ENCODE peak calls at places on chromosome 16, in ten cellular contexts. One of them, this sample, is unnamed. For H3K4me1, the result is how much of the 10 kb centered on the place peaks cover.

GRCh38 chr16:51825740-51826139 is 674.7 kb upstream of the SALL1 start:
- DNase-seq in tibial nerve: no peak
- DNase-seq in lung: no peak
- DNase-seq in right lobe of liver: no peak
- DNase-seq in heart right ventricle: no peak
- DNase-seq in gastrocnemius medialis: no peak
- DNase-seq in OCI-LY7: no peak
- DNase-seq in ascending aorta: no peak
- DNase-seq in mesendoderm: no peak
- DNase-seq in stomach: no peak
- DNase-seq in this sample: no peak

GRCh38 chr16:19502395-19503131 is 19.3 kb downstream of the GDE1 start:
- DNase-seq in tibial nerve: peak
- DNase-seq in lung: peak
- DNase-seq in right lobe of liver: peak
- DNase-seq in heart right ventricle: no peak
- DNase-seq in gastrocnemius medialis: no peak
- DNase-seq in OCI-LY7: peak
- DNase-seq in ascending aorta: no peak
- DNase-seq in mesendoderm: peak
- DNase-seq in stomach: peak
- DNase-seq in this sample: peak

GRCh38 chr16:67393111-67393789 is at the start of gene TPPP3:
- DNase-seq in tibial nerve: peak
- DNase-seq in lung: peak
- DNase-seq in right lobe of liver: peak
- DNase-seq in heart right ventricle: peak
- DNase-seq in gastrocnemius medialis: peak
- DNase-seq in OCI-LY7: no peak
- DNase-seq in ascending aorta: peak
- DNase-seq in mesendoderm: peak
- DNase-seq in stomach: peak
- DNase-seq in this sample: peak

GRCh38 chr16:27401768-27402568 is at the start of gene IL21R:
- DNase-seq in tibial nerve: no peak
- DNase-seq in lung: peak
- DNase-seq in right lobe of liver: peak
- DNase-seq in heart right ventricle: peak
- DNase-seq in gastrocnemius medialis: no peak
- DNase-seq in OCI-LY7: peak
- DNase-seq in ascending aorta: peak
- DNase-seq in mesendoderm: no peak
- DNase-seq in stomach: peak
- DNase-seq in this sample: peak

GRCh38 chr16:83517398-83517797 is 290.4 kb upstream of the HSBP1 start:
- DNase-seq in tibial nerve: no peak
- DNase-seq in lung: no peak
- DNase-seq in right lobe of liver: no peak
- DNase-seq in heart right ventricle: no peak
- DNase-seq in gastrocnemius medialis: no peak
- DNase-seq in OCI-LY7: no peak
- DNase-seq in ascending aorta: no peak
- DNase-seq in mesendoderm: peak
- DNase-seq in stomach: no peak
- DNase-seq in this sample: no peak

GRCh38 chr16:81532491-81533174 is 88.0 kb downstream of the CMIP start:
- DNase-seq in tibial nerve: no peak
- DNase-seq in lung: no peak
- DNase-seq in right lobe of liver: peak
- DNase-seq in heart right ventricle: no peak
- DNase-seq in gastrocnemius medialis: no peak
- DNase-seq in OCI-LY7: no peak
- DNase-seq in ascending aorta: no peak
- DNase-seq in mesendoderm: no peak
- DNase-seq in stomach: no peak
- DNase-seq in this sample: no peak

GRCh38 chr16:75818491-75818890 is 92.2 kb upstream of the CPHXL start:
- DNase-seq in tibial nerve: no peak
- DNase-seq in lung: no peak
- DNase-seq in right lobe of liver: no peak
- DNase-seq in heart right ventricle: no peak
- DNase-seq in gastrocnemius medialis: no peak
- DNase-seq in OCI-LY7: no peak
- DNase-seq in ascending aorta: no peak
- DNase-seq in mesendoderm: no peak
- DNase-seq in stomach: no peak
- DNase-seq in this sample: no peak

GRCh38 chr16:76676356-76676755 is 399.2 kb downstream of the CNTNAP4 start:
- DNase-seq in tibial nerve: no peak
- DNase-seq in lung: no peak
- DNase-seq in right lobe of liver: no peak
- DNase-seq in heart right ventricle: no peak
- DNase-seq in gastrocnemius medialis: no peak
- DNase-seq in OCI-LY7: no peak
- DNase-seq in ascending aorta: no peak
- DNase-seq in mesendoderm: peak
- DNase-seq in stomach: no peak
- DNase-seq in this sample: no peak

GRCh38 chr16:70512456-70512855 is 10.9 kb downstream of the COG4 start:
- DNase-seq in tibial nerve: no peak
- DNase-seq in lung: no peak
- DNase-seq in right lobe of liver: no peak
- DNase-seq in heart right ventricle: no peak
- DNase-seq in gastrocnemius medialis: peak
- DNase-seq in OCI-LY7: no peak
- DNase-seq in ascending aorta: no peak
- DNase-seq in mesendoderm: no peak
- DNase-seq in stomach: no peak
- DNase-seq in this sample: no peak

GRCh38 chr16:22183901-22184614 is 21.8 kb downstream of the SDR42E2 start:
- DNase-seq in tibial nerve: no peak
- DNase-seq in lung: no peak
- DNase-seq in right lobe of liver: no peak
- DNase-seq in heart right ventricle: no peak
- DNase-seq in gastrocnemius medialis: no peak
- DNase-seq in OCI-LY7: peak
- DNase-seq in ascending aorta: no peak
- DNase-seq in mesendoderm: peak
- DNase-seq in stomach: no peak
- DNase-seq in this sample: no peak

DNA sequence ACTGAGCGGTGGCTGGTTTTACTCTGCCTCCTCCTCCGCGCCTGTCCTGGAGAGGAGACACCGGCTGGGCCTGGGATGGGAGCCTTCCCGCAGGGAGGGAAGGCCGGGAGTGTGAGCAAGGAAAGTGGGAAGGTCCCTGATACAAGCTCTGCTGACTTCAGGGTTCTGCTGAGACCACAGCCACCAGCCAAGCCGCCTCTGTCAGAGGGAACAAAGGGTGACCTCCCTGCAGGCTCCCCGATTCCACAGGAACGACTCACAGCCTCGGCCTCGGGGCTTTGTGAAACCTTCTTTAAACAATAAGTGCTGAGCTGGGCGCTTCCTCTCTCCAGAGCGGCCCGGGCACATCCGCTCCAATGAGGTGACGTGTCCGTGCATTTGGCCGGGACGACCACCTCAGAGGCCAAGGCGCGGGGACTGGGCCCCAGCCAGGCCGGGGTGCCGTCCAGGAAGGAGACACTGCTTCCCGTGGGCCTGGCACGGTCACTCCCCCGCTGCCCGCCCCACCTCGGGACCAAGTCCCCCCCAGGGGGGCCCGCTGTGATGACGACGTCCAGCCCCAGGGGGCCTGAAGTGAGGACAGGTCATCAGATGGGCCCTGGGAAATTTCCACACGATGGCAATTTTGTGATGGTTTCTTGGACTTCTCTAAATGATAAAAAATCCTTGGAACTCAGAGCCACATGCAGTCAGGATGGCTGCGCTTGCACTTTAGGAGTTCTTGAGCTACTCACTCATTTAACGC is 11.8 kb upstream of the CIBAR2 start:
- DNase-seq in tibial nerve: no peak
- DNase-seq in lung: peak
- DNase-seq in right lobe of liver: no peak
- DNase-seq in heart right ventricle: peak
- DNase-seq in gastrocnemius medialis: peak
- DNase-seq in OCI-LY7: no peak
- DNase-seq in ascending aorta: peak
- DNase-seq in mesendoderm: peak
- DNase-seq in stomach: no peak
- DNase-seq in this sample: no peak
- H3K27ac ChIP-seq in tibial nerve: peak
- H3K27ac ChIP-seq in lung: peak
- H3K27ac ChIP-seq in right lobe of liver: peak
- H3K27ac ChIP-seq in heart right ventricle: peak
- H3K27ac ChIP-seq in gastrocnemius medialis: peak
- H3K27ac ChIP-seq in OCI-LY7: no peak
- H3K27ac ChIP-seq in ascending aorta: peak
- H3K27ac ChIP-seq in mesendoderm: no peak
- H3K27ac ChIP-seq in stomach: peak
- H3K27ac ChIP-seq in this sample: no peak

GRCh38 chr16:56421313-56421712 is 4.0 kb downstream of the AMFR start:
- DNase-seq in tibial nerve: no peak
- DNase-seq in lung: no peak
- DNase-seq in right lobe of liver: no peak
- DNase-seq in heart right ventricle: no peak
- DNase-seq in gastrocnemius medialis: no peak
- DNase-seq in OCI-LY7: peak
- DNase-seq in ascending aorta: no peak
- DNase-seq in mesendoderm: no peak
- DNase-seq in stomach: no peak
- DNase-seq in this sample: no peak

GRCh38 chr16:56421976-56422669 is 3.2 kb downstream of the AMFR start:
- DNase-seq in tibial nerve: no peak
- DNase-seq in lung: no peak
- DNase-seq in right lobe of liver: no peak
- DNase-seq in heart right ventricle: no peak
- DNase-seq in gastrocnemius medialis: no peak
- DNase-seq in OCI-LY7: peak
- DNase-seq in ascending aorta: no peak
- DNase-seq in mesendoderm: no peak
- DNase-seq in stomach: no peak
- DNase-seq in this sample: no peak

GRCh38 chr16:56424404-56424765 is 960 bp downstream of the AMFR start:
- DNase-seq in tibial nerve: no peak
- DNase-seq in lung: no peak
- DNase-seq in right lobe of liver: no peak
- DNase-seq in heart right ventricle: no peak
- DNase-seq in gastrocnemius medialis: no peak
- DNase-seq in OCI-LY7: no peak
- DNase-seq in ascending aorta: no peak
- DNase-seq in mesendoderm: peak
- DNase-seq in stomach: no peak
- DNase-seq in this sample: no peak

GRCh38 chr16:56423584-56424403 is 1.6 kb downstream of the AMFR start:
- DNase-seq in tibial nerve: no peak
- DNase-seq in lung: no peak
- DNase-seq in right lobe of liver: no peak
- DNase-seq in heart right ventricle: no peak
- DNase-seq in gastrocnemius medialis: no peak
- DNase-seq in OCI-LY7: peak
- DNase-seq in ascending aorta: no peak
- DNase-seq in mesendoderm: peak
- DNase-seq in stomach: no peak
- DNase-seq in this sample: peak

DNA sequence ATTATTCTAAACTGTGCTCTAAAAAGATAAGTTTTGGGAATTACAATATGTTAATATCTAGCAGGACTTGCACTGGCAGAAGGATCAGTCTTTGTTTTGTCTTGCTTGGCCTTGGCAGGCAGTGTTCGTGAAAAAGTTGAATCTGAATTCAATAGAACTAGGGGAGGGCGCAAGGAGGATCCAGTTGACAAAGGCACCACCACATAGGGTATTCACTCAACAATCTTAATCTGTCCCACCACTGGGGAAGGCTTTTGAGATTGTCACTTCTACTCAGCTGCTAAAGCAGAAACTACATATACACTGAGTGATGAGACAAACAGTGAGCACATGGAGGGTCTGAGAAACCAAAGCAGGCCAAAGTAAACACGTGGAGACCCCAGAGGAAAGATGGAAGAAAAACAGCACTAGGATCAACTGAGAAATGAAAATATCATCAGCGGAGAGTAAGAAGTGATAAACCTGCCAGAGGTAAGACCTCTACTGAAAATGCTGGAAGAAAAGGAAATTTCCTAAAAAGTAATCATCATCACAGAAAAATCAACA is 2.4 kb downstream of the AMFR start:
- DNase-seq in tibial nerve: no peak
- DNase-seq in lung: no peak
- DNase-seq in right lobe of liver: no peak
- DNase-seq in heart right ventricle: no peak
- DNase-seq in gastrocnemius medialis: no peak
- DNase-seq in OCI-LY7: peak
- DNase-seq in ascending aorta: no peak
- DNase-seq in mesendoderm: peak
- DNase-seq in stomach: no peak
- DNase-seq in this sample: no peak
- H3K4me3 ChIP-seq in tibial nerve: peak
- H3K4me3 ChIP-seq in lung: no peak
- H3K4me3 ChIP-seq in right lobe of liver: no peak
- H3K4me3 ChIP-seq in heart right ventricle: no peak
- H3K4me3 ChIP-seq in gastrocnemius medialis: peak
- H3K4me3 ChIP-seq in OCI-LY7: peak
- H3K4me3 ChIP-seq in ascending aorta: peak
- H3K4me3 ChIP-seq in mesendoderm: no peak
- H3K4me3 ChIP-seq in stomach: no peak
- H3K4me3 ChIP-seq in this sample: no peak

DNA sequence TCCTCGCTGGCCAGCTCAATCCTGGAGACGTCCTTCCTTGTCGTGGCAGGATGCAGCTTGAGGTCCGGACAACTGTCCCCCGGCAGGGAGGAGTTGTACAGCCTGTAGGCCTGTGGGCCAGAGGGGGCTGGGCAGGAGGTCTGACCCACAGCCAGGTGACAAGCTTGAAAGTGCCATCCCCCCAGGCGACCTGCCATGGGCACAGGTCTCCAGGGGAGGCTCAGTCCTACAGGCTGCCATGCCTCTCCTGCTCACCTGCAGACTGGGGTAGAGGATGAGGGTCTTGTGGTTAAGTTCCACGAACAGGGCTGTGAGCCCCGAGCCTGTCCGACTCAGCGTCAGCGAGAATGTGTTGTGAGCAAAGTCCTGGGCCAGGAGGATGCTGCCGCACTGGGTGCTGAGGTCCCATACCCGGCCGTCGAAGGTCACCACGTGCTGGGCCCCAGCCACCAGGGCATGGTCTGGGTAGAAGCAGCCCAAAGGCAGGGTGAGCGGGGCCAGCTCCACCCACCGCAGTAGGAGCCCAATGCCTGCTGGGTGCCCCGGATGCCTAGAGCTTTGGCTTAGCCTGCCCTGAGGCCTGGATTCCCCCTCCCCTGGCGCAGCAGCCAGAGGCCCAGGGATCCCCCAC is 39.8 kb downstream of the RMI2 start:
- DNase-seq in tibial nerve: no peak
- DNase-seq in lung: no peak
- DNase-seq in right lobe of liver: no peak
- DNase-seq in heart right ventricle: no peak
- DNase-seq in gastrocnemius medialis: no peak
- DNase-seq in OCI-LY7: no peak
- DNase-seq in ascending aorta: no peak
- DNase-seq in mesendoderm: no peak
- DNase-seq in stomach: no peak
- DNase-seq in this sample: no peak
- H3K4me1 ChIP-seq in tibial nerve: under half
- H3K4me1 ChIP-seq in lung: under half
- H3K4me1 ChIP-seq in right lobe of liver: under half
- H3K4me1 ChIP-seq in heart right ventricle: under half
- H3K4me1 ChIP-seq in gastrocnemius medialis: under half
- H3K4me1 ChIP-seq in OCI-LY7: under half
- H3K4me1 ChIP-seq in ascending aorta: under half
- H3K4me1 ChIP-seq in mesendoderm: under half
- H3K4me1 ChIP-seq in stomach: under half
- H3K4me1 ChIP-seq in this sample: under half

GRCh38 chr16:72013389-72013788 is 4.8 kb downstream of the DHODH start:
- DNase-seq in tibial nerve: no peak
- DNase-seq in lung: peak
- DNase-seq in right lobe of liver: peak
- DNase-seq in heart right ventricle: no peak
- DNase-seq in gastrocnemius medialis: no peak
- DNase-seq in OCI-LY7: no peak
- DNase-seq in ascending aorta: no peak
- DNase-seq in mesendoderm: no peak
- DNase-seq in stomach: no peak
- DNase-seq in this sample: no peak
- H3K27ac ChIP-seq in tibial nerve: peak
- H3K27ac ChIP-seq in lung: peak
- H3K27ac ChIP-seq in right lobe of liver: peak
- H3K27ac ChIP-seq in heart right ventricle: no peak
- H3K27ac ChIP-seq in gastrocnemius medialis: peak
- H3K27ac ChIP-seq in OCI-LY7: no peak
- H3K27ac ChIP-seq in ascending aorta: no peak
- H3K27ac ChIP-seq in mesendoderm: peak
- H3K27ac ChIP-seq in stomach: peak
- H3K27ac ChIP-seq in this sample: no peak